ENCODE peak calls at places on chromosomes 4 and X, in five cellular contexts. R is HepG2, O is lung, K is tibial artery, U is uterus. N is an unnamed sample. For H3K36me3, the result is how much of the 10 kb centered on the place peaks cover.

GRCh38 chrX:79300821-79301220 is 66.3 kb downstream of the ITM2A start:
- DNase-seq in R (no peak), O (no peak), U (no peak), K (no peak), N (no peak)

GRCh38 chr4:52780206-52780605 is 29.0 kb upstream of the ERVMER34-1 start:
- DNase-seq in R (no peak), O (no peak), U (no peak), K (no peak), N (no peak)

GRCh38 chr4:25505637-25505991 is 128.6 kb downstream of the ANAPC4 start:
- DNase-seq in U (no peak), R (no peak), K (no peak), O (no peak), N (no peak)

GRCh38 chr4:113290666-113291065 is 241.2 kb downstream of the ANK2 start:
- DNase-seq in R (no peak), K (no peak), O (no peak), U (no peak), N (no peak)

GRCh38 chr4:87502580-87503238 is 26.5 kb downstream of the SPARCL1 start:
- DNase-seq in R (no peak), U (no peak), O (no peak), K (no peak), N (no peak)

GRCh38 chrX:151984328-151984727 is 9.9 kb upstream of the GABRE start:
- DNase-seq in U (no peak), O (no peak), R (peak), K (peak), N (no peak)

GRCh38 chrX:43589735-43590515 is 66.2 kb upstream of the MAOA start:
- DNase-seq in U (no peak), R (peak), K (no peak), O (no peak), N (no peak)

GRCh38 chrX:96843566-96843965 is 40.1 kb upstream of the RPA4 start:
- DNase-seq in O (no peak), K (no peak), R (no peak), U (no peak), N (no peak)

GRCh38 chrX:150544222-150544787 is 24.1 kb upstream of the MTM1 start:
- DNase-seq in R (peak), O (no peak), U (no peak), K (no peak), N (no peak)

GRCh38 chr4:167890226-167890625 is 202.1 kb upstream of the ANXA10 start:
- DNase-seq in R (no peak), K (no peak), U (no peak), O (no peak), N (no peak)

GRCh38 chr4:122827899-122828601 is 1.4 kb downstream of the FGF2 start:
- DNase-seq in O (no peak), U (peak), R (peak), K (peak), N (peak)

GRCh38 chrX:13266641-13267420 is 53.0 kb downstream of the ATXN3L start:
- DNase-seq in R (no peak), U (no peak), O (no peak), K (no peak), N (no peak)

GRCh38 chr4:55440786-55441185 is 45.0 kb downstream of the TMEM165 start:
- DNase-seq in O (no peak), K (no peak), U (no peak), R (no peak), N (no peak)
- H3K36me3 ChIP-seq in O (under half), K (half or more), U (under half), R (under half), N (under half)

GRCh38 chr4:2503809-2504208 is 32.6 kb upstream of the FAM193A start:
- DNase-seq in K (no peak), R (no peak), U (no peak), O (no peak), N (no peak)

GRCh38 chr4:2511645-2512131 is 24.8 kb upstream of the FAM193A start:
- DNase-seq in O (no peak), K (no peak), U (no peak), R (no peak), N (peak)

GRCh38 chr4:2507259-2507658 is 29.2 kb upstream of the FAM193A start:
- DNase-seq in R (no peak), U (no peak), K (no peak), O (no peak), N (no peak)

GRCh38 chr4:2510351-2511259 is 25.8 kb upstream of the FAM193A start:
- DNase-seq in R (no peak), O (no peak), K (no peak), U (no peak), N (no peak)

DNA sequence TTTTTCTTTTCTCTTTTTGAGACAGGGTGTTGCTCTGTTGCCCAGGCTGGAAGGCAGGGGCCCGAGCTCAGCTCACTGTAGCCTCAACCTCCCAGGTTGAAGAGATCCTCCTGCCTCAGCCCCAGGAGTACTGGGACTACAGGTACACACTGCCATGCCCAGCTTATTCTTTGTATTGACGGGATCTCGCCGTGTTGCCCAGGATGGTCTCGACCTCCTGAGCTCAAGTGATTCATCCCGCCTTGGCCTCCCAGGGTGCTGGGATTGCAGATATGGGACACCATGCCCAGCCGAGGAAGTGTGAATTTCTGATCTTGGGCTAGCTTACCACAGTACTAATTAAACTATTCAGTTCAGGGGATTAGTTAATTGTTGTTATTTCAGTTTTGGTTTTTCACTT is 28.6 kb upstream of the FAM193A start:
- DNase-seq in K (no peak), R (no peak), O (no peak), U (no peak), N (no peak)
- H3K36me3 ChIP-seq in K (under half), R (under half), O (under half), U (under half), N (under half)

GRCh38 chr4:1723131-1723801 is 1.9 kb downstream of the TACC3 start:
- DNase-seq in O (no peak), U (no peak), R (no peak), K (peak), N (peak)
- H3K36me3 ChIP-seq in O (under half), U (under half), R (under half), K (under half), N (under half)

DNA sequence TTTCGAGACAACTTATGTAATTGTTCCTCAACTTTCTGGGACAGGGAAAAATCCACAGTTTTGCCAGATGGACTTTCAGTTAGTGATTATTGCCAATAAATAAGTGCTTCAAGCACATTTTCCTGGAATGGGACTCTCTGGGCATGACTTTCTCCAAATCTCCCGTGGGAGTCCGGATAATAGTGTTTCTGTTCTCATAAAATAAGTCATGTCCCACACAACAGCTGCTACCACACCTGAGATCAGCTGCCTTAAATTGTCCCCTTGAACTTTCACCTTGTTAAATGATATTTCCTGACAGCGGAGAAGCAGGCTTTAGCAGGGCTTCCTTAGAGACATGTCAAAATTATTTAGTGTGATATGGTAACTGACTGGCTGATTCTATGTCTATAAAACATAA is 133.4 kb upstream of the NAP1L5 start:
- DNase-seq in O (no peak), R (no peak), K (peak), U (no peak), N (no peak)
- H3K36me3 ChIP-seq in O (under half), R (under half), K (under half), U (under half), N (under half)